ENCODE peak calls at places on chromosome 16, in four cellular contexts. R, Y, C and A are unnamed samples.

GRCh38 chr16:19733551-19733950 is 15.5 kb downstream of the IQCK start:
- DNase-seq in R (no peak), Y (no peak), C (no peak), A (no peak)

GRCh38 chr16:55710466-55710865 is 54.7 kb downstream of the SLC6A2 start:
- DNase-seq in R (no peak), Y (no peak), C (no peak), A (no peak)

GRCh38 chr16:88770459-88771293 is 14.3 kb downstream of the PIEZO1 start:
- DNase-seq in R (peak; percentile 78), Y (peak; percentile 78), C (peak; percentile 98), A (no peak)

GRCh38 chr16:66578596-66579531 is at the start of gene CMTM2:
- DNase-seq in R (no peak), Y (no peak), C (no peak), A (no peak)

GRCh38 chr16:57529324-57530103 is 6.9 kb downstream of the CCDC102A start:
- DNase-seq in R (no peak), Y (peak; percentile 14), C (no peak), A (no peak)

GRCh38 chr16:83842291-83842690 is 34.5 kb downstream of the HSBP1 start:
- DNase-seq in R (no peak), Y (no peak), C (no peak), A (no peak)

GRCh38 chr16:30142672-30143346 is 19.8 kb upstream of the MAPK3 start:
- DNase-seq in R (no peak), Y (no peak), C (peak; percentile 50), A (peak; percentile 39)

GRCh38 chr16:87578531-87578930 is 23.8 kb upstream of the JPH3 start:
- DNase-seq in R (no peak), Y (no peak), C (no peak), A (no peak)

GRCh38 chr16:28494141-28494851 is at the start of gene APOBR:
- DNase-seq in R (no peak), Y (no peak), C (peak; percentile 71), A (no peak)

GRCh38 chr16:75471723-75472634 is 7.5 kb upstream of the TMEM170A start:
- DNase-seq in R (no peak), Y (peak; percentile 91), C (peak; percentile 71), A (peak; percentile 62)

GRCh38 chr16:55508941-55509920 is at the start of gene LPCAT2:
- DNase-seq in R (peak; percentile 71), Y (peak; percentile 94), C (peak; percentile 90), A (peak; percentile 79)

GRCh38 chr16:28064150-28064549 is 636 bp upstream of the GSG1L start:
- DNase-seq in R (no peak), Y (no peak), C (no peak), A (no peak)

GRCh38 chr16:56950881-56951771 is 10.6 kb upstream of the CETP start:
- DNase-seq in R (no peak), Y (peak; percentile 82), C (peak; percentile 65), A (peak; percentile 65)

GRCh38 chr16:73743665-73744496 is 552.7 kb upstream of the PSMD7 start:
- DNase-seq in R (no peak), Y (peak; percentile 44), C (peak; percentile 25), A (no peak)

GRCh38 chr16:9706217-9706616 is 476.0 kb downstream of the GRIN2A start:
- DNase-seq in R (no peak), Y (no peak), C (peak; percentile 40), A (no peak)

GRCh38 chr16:73068546-73069401 is 20.8 kb upstream of the ZFHX3 start:
- DNase-seq in R (no peak), Y (no peak), C (no peak), A (no peak)

GRCh38 chr16:57958544-57958943 is 12.4 kb downstream of the CNGB1 start:
- DNase-seq in R (no peak), Y (no peak), C (no peak), A (no peak)

GRCh38 chr16:22375963-22376640 is 1.7 kb upstream of the CDR2 start:
- DNase-seq in R (no peak), Y (no peak), C (no peak), A (no peak)

GRCh38 chr16:22373662-22374310 is 633 bp downstream of the CDR2 start:
- DNase-seq in R (no peak), Y (peak; percentile 54), C (peak; percentile 46), A (no peak)

GRCh38 chr16:22372882-22373661 is 1.3 kb downstream of the CDR2 start:
- DNase-seq in R (no peak), Y (no peak), C (no peak), A (no peak)

GRCh38 chr16:22375117-22375962 is 921 bp upstream of the CDR2 start:
- DNase-seq in R (no peak), Y (peak; percentile 25), C (peak; percentile 17), A (no peak)

GRCh38 chr16:22374311-22375116 is at the start of gene CDR2:
- DNase-seq in R (peak; percentile 91), Y (peak; percentile 99), C (peak; percentile 98), A (peak; percentile 93)
- TF ChIP-seq REST in R (no peak), Y (no peak), C (no peak), A (no peak)

GRCh38 chr16:81469183-81469677 is 24.6 kb downstream of the CMIP start:
- DNase-seq in R (no peak), Y (no peak), C (peak; percentile 70), A (no peak)

GRCh38 chr16:81471882-81472281 is 27.3 kb downstream of the CMIP start:
- DNase-seq in R (no peak), Y (no peak), C (no peak), A (no peak)

GRCh38 chr16:81468269-81468902 is 23.8 kb downstream of the CMIP start:
- DNase-seq in R (no peak), Y (no peak), C (no peak), A (no peak)

GRCh38 chr16:81470796-81471636 is 26.4 kb downstream of the CMIP start:
- DNase-seq in R (no peak), Y (no peak), C (no peak), A (no peak)

DNA sequence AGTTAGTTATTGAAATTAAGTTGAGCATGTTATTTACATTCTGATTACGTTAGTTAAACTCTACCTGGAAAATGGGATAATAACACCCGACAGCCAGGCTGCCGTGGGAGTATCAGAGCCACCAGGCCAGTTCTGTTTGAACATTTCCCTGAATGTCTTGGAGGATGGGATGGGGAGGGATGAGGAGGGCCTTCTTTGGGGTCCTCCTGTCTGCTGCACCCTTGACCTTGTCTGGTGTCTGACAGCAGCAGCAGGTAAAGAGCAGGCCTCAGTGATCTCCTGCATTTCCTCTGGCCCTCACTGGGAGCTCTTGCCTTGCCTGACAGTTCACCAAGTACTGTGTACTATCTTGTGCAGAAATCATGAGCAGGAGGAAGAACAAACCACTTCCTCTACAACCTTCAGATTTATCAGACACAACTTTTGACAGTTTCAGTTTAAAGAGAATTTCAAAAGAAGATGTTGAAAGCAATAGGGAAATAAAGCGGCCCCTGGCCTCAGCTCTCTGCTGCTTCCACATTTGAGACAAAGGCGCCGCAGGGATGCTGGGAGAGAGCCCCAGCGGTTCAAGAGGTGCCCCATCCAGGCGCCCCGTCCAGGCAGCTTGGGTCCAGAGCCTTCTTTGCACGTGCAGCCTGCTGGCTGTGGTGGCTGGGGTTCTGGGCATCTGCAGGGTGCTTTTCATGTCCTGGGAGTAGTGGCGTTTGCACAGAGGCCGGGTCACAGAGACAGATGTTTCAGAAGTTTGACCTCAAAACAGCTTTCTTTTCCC is 25.3 kb downstream of the CMIP start:
- DNase-seq in R (no peak), Y (no peak), C (peak; percentile 68), A (no peak)
- H3K4me1 ChIP-seq in R (no peaks in the 10 kb centered on the region), Y (no peaks in the 10 kb centered on the region), C (peaks cover 54% of the 10 kb centered on the region), A (peaks cover 87% of the 10 kb centered on the region)

GRCh38 chr16:72042157-72042660 is 12.1 kb upstream of the HP start:
- DNase-seq in R (no peak), Y (no peak), C (no peak), A (no peak)
- TF ChIP-seq RAD21 in R (no peak), Y (no peak), C (no peak), A (no peak)

GRCh38 chr16:2060346-2060745 is 12.6 kb downstream of the TSC2 start:
- DNase-seq in R (no peak), Y (no peak), C (no peak), A (no peak)
- TF ChIP-seq REST in R (no peak), Y (no peak), C (no peak), A (no peak)

GRCh38 chr16:85454171-85454883 is 158.8 kb upstream of the GSE1 start:
- DNase-seq in R (no peak), Y (no peak), C (no peak), A (no peak)
- H3K4me1 ChIP-seq in R (peaks cover 6% of the 10 kb centered on the region), Y (no peaks in the 10 kb centered on the region), C (peaks cover 72% of the 10 kb centered on the region), A (peaks cover 7% of the 10 kb centered on the region)